ENCODE peak calls at places on chromosome 1, in eight cellular contexts. A is GM12864; L is HuH-7; R is neural crest cell; M is putamen; V is mesothelial cell of epicardium; Y is heart right ventricle; N is CD4-positive, alpha-beta T cell. W is an unnamed sample.

GRCh38 chr1:65330822-65331221 is 21.5 kb downstream of the DNAJC6 start:
- DNase-seq in A (no peak), V (no peak), L (no peak), M (no peak), R (no peak), Y (no peak), N (no peak), W (no peak)

GRCh38 chr1:205229399-205229861 is 1.7 kb downstream of the TMCC2 start:
- DNase-seq in L (peak), N (peak), V (peak), Y (peak), R (no peak), M (peak), A (peak), W (peak)

GRCh38 chr1:224304767-224305166 is 25.2 kb downstream of the NVL start:
- DNase-seq in N (no peak), L (no peak), V (no peak), M (no peak), A (no peak), R (no peak), Y (no peak), W (no peak)

GRCh38 chr1:6239950-6240768 is 3.8 kb upstream of the HES3 start:
- DNase-seq in A (no peak), Y (no peak), M (no peak), L (peak), R (no peak), V (no peak), N (no peak), W (no peak)

GRCh38 chr1:32997381-32997891 is 32.8 kb upstream of the RNF19B start:
- DNase-seq in A (no peak), N (no peak), Y (no peak), M (no peak), L (no peak), R (no peak), V (no peak), W (peak)

GRCh38 chr1:155126494-155127104 is 1.1 kb upstream of the EFNA1 start:
- DNase-seq in Y (peak), L (peak), M (peak), A (no peak), N (peak), R (peak), V (peak), W (no peak)

GRCh38 chr1:234579967-234580366 is 30.0 kb downstream of the IRF2BP2 start:
- DNase-seq in N (no peak), R (no peak), M (no peak), L (peak), V (no peak), Y (no peak), A (no peak), W (peak)

GRCh38 chr1:85278853-85279314 is 2.5 kb upstream of the BCL10 start:
- DNase-seq in V (no peak), M (peak), L (no peak), R (no peak), Y (no peak), A (peak), N (peak), W (peak)

GRCh38 chr1:172883844-172884243 is 166.9 kb downstream of the TNFSF18 start:
- DNase-seq in M (no peak), V (no peak), R (no peak), N (no peak), L (no peak), Y (no peak), A (no peak), W (no peak)

GRCh38 chr1:65691152-65691900 is 101.4 kb upstream of the PDE4B start:
- DNase-seq in V (no peak), M (peak), R (no peak), A (no peak), N (no peak), Y (no peak), L (no peak), W (no peak)

GRCh38 chr1:200938955-200939354 is 44.3 kb downstream of the INAVA start:
- DNase-seq in L (no peak), V (no peak), A (no peak), R (no peak), M (no peak), Y (no peak), N (no peak), W (peak)

GRCh38 chr1:19456915-19457554 is 28.3 kb downstream of the CAPZB start:
- DNase-seq in R (no peak), V (no peak), L (no peak), A (no peak), Y (no peak), N (no peak), M (no peak), W (no peak)

GRCh38 chr1:48471603-48472576 is at the start of gene SPATA6:
- DNase-seq in A (peak), Y (peak), R (peak), V (peak), M (peak), N (peak), L (peak), W (peak)

GRCh38 chr1:43982241-43982640 is 3.2 kb downstream of the B4GALT2 start:
- DNase-seq in M (no peak), R (no peak), L (no peak), A (no peak), Y (no peak), N (no peak), V (no peak), W (no peak)

GRCh38 chr1:12621346-12622320 is 3.6 kb upstream of the DHRS3 start:
- DNase-seq in R (no peak), A (no peak), M (no peak), L (no peak), N (no peak), V (no peak), Y (peak), W (no peak)

GRCh38 chr1:197042676-197043341 is 24.3 kb downstream of the F13B start:
- DNase-seq in L (no peak), A (no peak), Y (no peak), R (no peak), N (no peak), V (no peak), M (no peak), W (no peak)

GRCh38 chr1:172147541-172147940 is 272.9 kb upstream of the C1orf105 start:
- DNase-seq in N (no peak), Y (no peak), R (no peak), L (no peak), A (no peak), M (no peak), V (no peak), W (no peak)

W was measured in HT1080.